ENCODE peak calls at places on chromosomes 16 and 17, in seven cellular contexts. R, X, P, G, Q, N and S are unnamed samples.
A peak's percentile ranks its signal among the peaks of the same experiment; 100 is the strongest.

GRCh38 chr17:50693041-50693682 is 14.6 kb downstream of the ANKRD40 start:
- DNase-seq in X (no peak), P (no peak), N (no peak), Q (no peak), R (no peak), G (peak; percentile 30), S (no peak)

GRCh38 chr17:29870836-29871430 is 59.1 kb downstream of the SSH2 start:
- DNase-seq in Q (no peak), R (no peak), X (no peak), N (no peak), P (no peak), G (no peak), S (no peak)

GRCh38 chr17:31724619-31725018 is 134.4 kb downstream of the COPRS start:
- DNase-seq in P (no peak), Q (no peak), N (no peak), R (no peak), X (peak; percentile 74), G (peak; percentile 33), S (peak; percentile 33)

GRCh38 chr16:46774743-46775177 is 26.6 kb upstream of the MYLK3 start:
- DNase-seq in Q (no peak), R (no peak), N (no peak), P (no peak), G (no peak), X (no peak), S (no peak)

GRCh38 chr17:28711723-28712036 is at the start of gene PROCA1:
- DNase-seq in P (no peak), N (no peak), Q (no peak), R (no peak), G (no peak), X (no peak), S (no peak)

GRCh38 chr17:6786618-6787017 is 10.6 kb downstream of the FBXO39 start:
- DNase-seq in N (no peak), X (peak; percentile 47), R (no peak), G (peak; percentile 90), Q (no peak), P (no peak), S (peak; percentile 94)

GRCh38 chr16:29745126-29745852 is 501 bp downstream of the C16orf54 start:
- DNase-seq in P (no peak), X (no peak), N (peak; percentile 20), Q (no peak), G (no peak), R (no peak), S (no peak)

GRCh38 chr17:60455378-60455777 is 33.1 kb downstream of the CHCT1 start:
- DNase-seq in G (no peak), R (no peak), P (no peak), N (no peak), X (no peak), Q (no peak), S (peak; percentile 31)

GRCh38 chr17:45640141-45640850 is 143.8 kb upstream of the CRHR1 start:
- DNase-seq in X (peak; percentile 80), Q (peak; percentile 40), G (peak; percentile 81), P (peak; percentile 81), R (peak; percentile 68), N (peak; percentile 48), S (peak; percentile 84)

GRCh38 chr17:40427002-40427491 is 9.4 kb upstream of the TOP2A start:
- DNase-seq in R (no peak), N (no peak), G (no peak), P (no peak), X (no peak), Q (no peak), S (no peak)

GRCh38 chr16:81703177-81704155 is 75.6 kb upstream of the PLCG2 start:
- DNase-seq in G (peak; percentile 90), X (peak; percentile 88), N (peak; percentile 4), R (no peak), P (peak; percentile 35), Q (no peak), S (peak; percentile 94)

GRCh38 chr17:54900457-54901229 is at the start of gene TOM1L1:
- DNase-seq in G (peak; percentile 63), P (peak; percentile 77), N (peak; percentile 64), X (peak; percentile 68), Q (peak; percentile 15), R (peak; percentile 83), S (peak; percentile 55)

GRCh38 chr17:26792486-26792885 is 501.4 kb upstream of the WSB1 start:
- DNase-seq in G (peak; percentile 11), R (no peak), Q (no peak), P (no peak), X (peak; percentile 13), N (no peak), S (peak; percentile 26)

GRCh38 chr17:50935201-50936124 is 69.3 kb upstream of the TOB1 start:
- DNase-seq in X (peak; percentile 59), G (no peak), N (no peak), Q (peak; percentile 52), R (peak; percentile 84), P (peak; percentile 97), S (no peak)

GRCh38 chr16:68707341-68708152 is 29.5 kb upstream of the CDH1 start:
- DNase-seq in R (peak; percentile 88), X (peak; percentile 52), P (no peak), Q (no peak), N (peak; percentile 38), G (peak; percentile 41), S (peak; percentile 13)

GRCh38 chr17:59844884-59845594 is 47.7 kb downstream of the TUBD1 start:
- DNase-seq in R (no peak), X (peak; percentile 67), P (no peak), G (peak; percentile 87), N (no peak), Q (no peak), S (peak; percentile 82)

DNA sequence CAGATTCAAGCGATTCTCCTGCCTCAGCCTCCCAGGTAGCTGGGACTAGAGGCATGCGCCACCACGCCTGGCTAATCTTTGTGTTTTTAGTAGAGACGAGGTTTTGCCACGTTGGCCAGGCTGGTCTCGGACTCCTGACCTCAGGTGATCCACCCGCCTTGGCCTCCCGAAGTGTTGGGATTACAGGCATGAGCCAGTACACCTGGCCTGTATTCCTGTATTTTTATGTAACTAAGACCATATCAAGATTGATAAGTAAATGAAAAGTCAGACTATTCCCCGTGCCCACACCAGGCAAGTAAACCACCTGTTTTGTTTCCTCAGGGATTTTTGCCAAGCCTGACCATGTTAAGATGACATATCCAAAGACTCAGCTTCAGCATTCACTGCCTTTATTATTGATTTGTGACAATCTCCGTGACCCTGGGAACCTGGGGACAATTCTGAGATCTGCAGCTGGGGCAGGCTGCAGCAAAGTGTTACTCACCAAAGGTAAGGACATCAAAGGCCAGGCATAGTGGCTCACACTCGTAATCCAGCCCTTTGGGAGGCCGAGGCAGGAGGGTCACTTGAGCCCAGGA is 5.6 kb downstream of the MRM3 start:
- DNase-seq in R (no peak), Q (no peak), X (no peak), N (no peak), G (no peak), P (no peak), S (no peak)
- TF ChIP-seq CTCF in R (no peak), Q (no peak), X (no peak), N (no peak), G (no peak), P (no peak), S (no peak)

GRCh38 chr16:87180069-87180468 is 137.1 kb downstream of the C16orf95 start:
- DNase-seq in G (no peak), R (no peak), Q (no peak), P (no peak), N (no peak), X (no peak), S (no peak)

GRCh38 chr16:87176735-87177134 is 140.5 kb downstream of the C16orf95 start:
- DNase-seq in P (peak; percentile 23), R (no peak), G (no peak), Q (no peak), N (no peak), X (no peak), S (no peak)

GRCh38 chr16:87178977-87179376 is 138.2 kb downstream of the C16orf95 start:
- DNase-seq in Q (no peak), G (peak; percentile 88), N (peak; percentile 33), P (no peak), X (peak; percentile 62), R (no peak), S (peak; percentile 88)

GRCh38 chr16:87177627-87178026 is 139.6 kb downstream of the C16orf95 start:
- DNase-seq in Q (no peak), N (no peak), R (no peak), X (no peak), G (no peak), P (peak; percentile 41), S (no peak)

GRCh38 chr16:87178177-87178863 is 138.9 kb downstream of the C16orf95 start:
- DNase-seq in G (peak; percentile 38), R (no peak), N (no peak), P (peak; percentile 32), Q (no peak), X (peak; percentile 25), S (no peak)
- H3K4me3 ChIP-seq in G (no peak overlapping the region), R (peak overlapping the region; percentile 19), N (peak overlapping the region; percentile 18), P (no peak overlapping the region), Q (peak overlapping the region; percentile 16), X (no peak overlapping the region), S (no peak overlapping the region)

DNA sequence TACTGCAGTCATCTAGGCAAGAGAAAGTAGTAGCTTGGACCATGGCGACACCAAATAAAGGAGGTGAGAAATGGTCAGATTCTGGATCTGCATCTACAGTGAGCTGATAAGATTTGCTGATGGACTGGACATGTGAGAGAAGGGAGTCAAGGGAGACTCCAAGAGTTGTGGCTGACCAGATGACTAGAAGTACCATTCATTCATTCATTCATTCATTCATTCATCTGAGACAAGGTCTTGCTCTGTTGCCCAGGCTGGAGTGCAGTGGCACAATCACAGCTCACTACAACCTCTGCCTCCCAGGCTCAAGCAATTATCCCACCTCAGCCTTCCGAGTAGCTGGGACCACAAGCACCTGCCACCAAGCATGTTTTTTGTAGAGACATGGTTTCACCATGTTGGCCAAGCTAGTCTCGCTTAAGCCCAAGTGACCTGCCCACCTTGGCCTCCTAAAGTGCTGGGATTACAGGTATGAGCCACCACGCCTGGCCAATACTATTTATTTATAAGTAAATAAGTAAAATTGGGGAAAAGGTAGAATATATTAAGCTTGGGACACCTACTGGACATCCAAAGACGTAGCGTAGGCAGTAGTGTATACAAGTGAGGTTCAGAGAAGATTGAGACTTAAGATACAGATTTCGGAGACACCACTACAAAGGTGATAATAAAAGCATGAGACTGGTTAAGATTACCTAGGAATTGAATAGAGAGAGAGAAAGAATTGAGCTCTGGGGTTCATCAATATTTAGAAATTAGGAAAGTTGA is 15.7 kb upstream of the RNF43 start:
- DNase-seq in R (no peak), G (no peak), N (no peak), P (no peak), Q (no peak), X (no peak), S (no peak)
- TF ChIP-seq CTCF in R (no peak), G (no peak), N (no peak), P (no peak), Q (no peak), X (no peak), S (no peak)

DNA sequence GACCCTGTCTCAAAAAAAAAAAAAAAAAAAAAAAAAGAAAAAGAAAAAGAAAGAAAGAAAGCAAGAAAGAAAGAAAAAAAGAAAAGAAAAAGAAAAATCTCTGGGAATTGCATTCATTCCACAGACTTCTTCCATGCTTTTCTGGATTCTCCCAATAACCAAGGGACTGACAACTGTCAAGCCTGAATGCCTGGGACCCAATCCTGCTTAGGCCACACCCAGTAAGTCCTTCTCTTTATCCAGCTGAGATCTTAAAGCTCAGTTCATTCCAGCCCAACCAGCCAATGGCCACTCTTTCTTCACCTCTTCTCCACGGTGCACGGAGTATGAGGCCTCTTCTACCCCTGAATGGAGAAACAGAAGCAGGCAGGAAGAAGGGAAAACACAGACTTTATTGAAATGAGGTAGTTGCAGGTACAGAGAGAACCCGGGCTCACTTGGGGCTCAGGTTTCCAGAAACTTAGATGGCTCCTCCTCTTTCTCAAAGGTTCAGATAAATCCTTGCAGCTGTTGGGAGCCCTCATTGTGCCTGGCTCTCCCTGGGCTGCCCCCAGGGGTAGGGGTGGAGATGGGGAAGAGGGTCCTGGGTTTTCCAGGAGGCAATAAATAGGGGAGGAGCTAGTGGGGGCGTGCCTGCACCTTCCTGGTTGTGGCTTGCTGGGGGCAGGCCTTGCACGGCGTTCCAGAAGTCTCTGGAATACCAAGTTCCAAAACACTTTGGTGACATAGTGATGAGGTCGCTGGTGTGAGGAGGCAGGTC is 2.5 kb downstream of the HOXB1 start:
- DNase-seq in Q (no peak), N (no peak), R (no peak), X (no peak), P (no peak), G (no peak), S (no peak)
- H3K4me3 ChIP-seq in Q (no peak overlapping the region), N (no peak overlapping the region), R (no peak overlapping the region), X (no peak overlapping the region), P (no peak overlapping the region), G (no peak overlapping the region), S (no peak overlapping the region)